ENCODE peak calls at places on chromosome 6, in seven cellular contexts. Y is cardiac muscle cell, O is BJ, H is body of pancreas, J is uterus, B is prostate gland, X is ovary. R is an unnamed sample.

GRCh38 chr6:23498013-23498412 is 628.0 kb upstream of the NRSN1 start:
- DNase-seq in Y (no peak), O (no peak), H (no peak), J (no peak), B (no peak), X (no peak), R (peak; percentile 3)

GRCh38 chr6:3208096-3208774 is 19.2 kb downstream of the TUBB2B start:
- DNase-seq in Y (no peak), O (peak; percentile 94), H (no peak), J (no peak), B (no peak), X (no peak), R (peak; percentile 35)

GRCh38 chr6:108293527-108294296 is 1.1 kb upstream of the AFG1L start:
- DNase-seq in Y (no peak), O (no peak), H (no peak), J (peak; percentile 15), B (no peak), X (peak; percentile 30), R (no peak)

GRCh38 chr6:134060491-134061106 is 8.2 kb upstream of the SLC2A12 start:
- DNase-seq in Y (no peak), O (no peak), H (no peak), J (no peak), B (no peak), X (no peak), R (no peak)

GRCh38 chr6:5778906-5779305 is 227.8 kb downstream of the NRN1 start:
- DNase-seq in Y (no peak), O (no peak), H (no peak), J (no peak), B (no peak), X (no peak), R (no peak)

GRCh38 chr6:82704048-82704447 is 340.4 kb downstream of the TPBG start:
- DNase-seq in Y (no peak), O (no peak), H (no peak), J (no peak), B (no peak), X (no peak), R (no peak)

GRCh38 chr6:10962673-10963072 is 75.8 kb downstream of the SYCP2L start:
- DNase-seq in Y (no peak), O (peak; percentile 72), H (no peak), J (no peak), B (no peak), X (no peak), R (peak; percentile 41)

GRCh38 chr6:169312658-169313346 is 59.2 kb upstream of the THBS2 start:
- DNase-seq in Y (no peak), O (no peak), H (no peak), J (no peak), B (no peak), X (no peak), R (no peak)

GRCh38 chr6:46648869-46649488 is 3.6 kb downstream of the CYP39A1 start:
- DNase-seq in Y (no peak), O (no peak), H (no peak), J (no peak), B (no peak), X (no peak), R (peak; percentile 17)

GRCh38 chr6:137776786-137777185 is 90.3 kb upstream of the TNFAIP3 start:
- DNase-seq in Y (no peak), O (no peak), H (no peak), J (no peak), B (peak; percentile 14), X (no peak), R (peak; percentile 35)

GRCh38 chr6:110567957-110568696 is 91.7 kb upstream of the SLC22A16 start:
- DNase-seq in Y (no peak), O (no peak), H (no peak), J (no peak), B (no peak), X (no peak), R (no peak)

GRCh38 chr6:64685401-64685800 is 1021.6 kb downstream of the EYS start:
- DNase-seq in Y (peak; percentile 9), O (no peak), H (no peak), J (no peak), B (no peak), X (no peak), R (no peak)

GRCh38 chr6:3343089-3343901 is 84.5 kb downstream of the PSMG4 start:
- DNase-seq in Y (peak; percentile 11), O (no peak), H (no peak), J (no peak), B (no peak), X (no peak), R (no peak)

GRCh38 chr6:26531897-26532296 is 6.3 kb upstream of the HMGN4 start:
- DNase-seq in Y (no peak), O (no peak), H (no peak), J (no peak), B (no peak), X (no peak), R (no peak)

GRCh38 chr6:113530769-113531168 is 326.4 kb upstream of the MARCKS start:
- DNase-seq in Y (no peak), O (no peak), H (no peak), J (no peak), B (no peak), X (no peak), R (peak; percentile 6)

GRCh38 chr6:135088818-135089809 is 34.5 kb upstream of the HBS1L start:
- DNase-seq in Y (no peak), O (peak; percentile 6), H (no peak), J (no peak), B (no peak), X (no peak), R (no peak)

GRCh38 chr6:34248198-34248726 is 544 bp downstream of the SMIM29 start:
- DNase-seq in Y (no peak), O (no peak), H (peak; percentile 65), J (peak; percentile 75), B (no peak), X (peak; percentile 66), R (peak; percentile 68)

GRCh38 chr6:79076160-79076559 is 1.9 kb downstream of the PHIP start:
- DNase-seq in Y (no peak), O (no peak), H (no peak), J (no peak), B (no peak), X (no peak), R (no peak)

GRCh38 chr6:146551545-146551944 is 7.9 kb downstream of the RAB32 start:
- DNase-seq in Y (no peak), O (no peak), H (no peak), J (no peak), B (no peak), X (no peak), R (no peak)

GRCh38 chr6:69835414-69836179 is 30.8 kb upstream of the COL19A1 start:
- DNase-seq in Y (peak; percentile 62), O (peak; percentile 12), H (peak; percentile 34), J (no peak), B (peak; percentile 16), X (no peak), R (peak; percentile 74)

GRCh38 chr6:71421611-71422010 is 133.0 kb downstream of the OGFRL1 start:
- DNase-seq in Y (no peak), O (no peak), H (no peak), J (no peak), B (no peak), X (no peak), R (no peak)
- H3K4me3 ChIP-seq in Y (no peak overlapping the region), O (no peak overlapping the region), H (no peak overlapping the region), J (no peak overlapping the region), B (no peak overlapping the region), X (no peak overlapping the region), R (peak overlapping the region; percentile 20)

GRCh38 chr6:148343383-148343782 is 745 bp downstream of the SASH1 start:
- DNase-seq in Y (no peak), O (no peak), H (no peak), J (no peak), B (no peak), X (no peak), R (no peak)
- TF ChIP-seq CTCF in Y (no peak), O (peak; percentile 20), H (no peak), J (no peak), B (no peak), X (no peak), R (no peak)

DNA sequence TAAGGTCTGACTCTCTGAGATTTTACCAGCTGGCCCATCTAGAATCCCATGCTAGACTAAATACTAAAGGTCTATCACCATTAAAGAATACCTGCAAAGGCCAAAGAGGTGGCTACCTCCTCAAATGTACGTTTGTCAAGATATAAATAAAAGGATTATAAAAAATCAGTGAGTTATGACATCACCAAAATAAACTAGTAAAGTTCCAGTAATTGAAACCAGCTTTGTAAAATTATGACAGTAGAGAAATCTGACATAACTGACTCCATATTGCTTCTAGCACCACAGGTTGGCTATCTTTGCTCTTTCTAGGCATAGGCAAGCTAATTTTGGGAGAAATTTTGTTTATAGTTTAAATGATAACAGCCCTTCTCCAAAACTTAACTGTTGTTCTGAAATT is 536.3 kb downstream of the TFAP2A start:
- DNase-seq in Y (no peak), O (no peak), H (no peak), J (no peak), B (no peak), X (no peak), R (no peak)
- H3K4me3 ChIP-seq in Y (no peak overlapping the region), O (no peak overlapping the region), H (no peak overlapping the region), J (no peak overlapping the region), B (no peak overlapping the region), X (no peak overlapping the region), R (no peak overlapping the region)

DNA sequence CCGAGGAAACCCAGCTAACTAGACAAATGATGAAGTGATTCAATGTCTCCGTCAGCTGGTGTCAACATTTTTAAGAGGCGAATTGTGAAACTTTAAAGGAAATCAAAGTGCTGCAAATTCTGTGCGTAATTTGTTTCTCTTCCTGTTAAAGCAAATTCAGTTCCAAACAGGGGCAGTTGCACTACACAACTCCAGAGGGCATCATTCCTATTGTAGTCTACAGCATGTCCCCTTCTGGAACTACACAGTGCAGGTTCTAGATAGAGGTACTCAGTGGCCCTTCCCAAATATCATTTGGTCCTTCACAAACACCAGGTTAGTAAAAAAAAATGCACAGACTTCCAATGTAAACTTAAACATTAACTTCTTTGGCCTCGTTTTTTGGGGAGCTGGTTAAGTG is 38.3 kb upstream of the SMLR1 start:
- DNase-seq in Y (no peak), O (no peak), H (no peak), J (no peak), B (no peak), X (no peak), R (no peak)
- TF ChIP-seq CTCF in Y (no peak), O (no peak), H (no peak), J (no peak), B (no peak), X (no peak), R (no peak)

GRCh38 chr6:71419217-71419953 is 130.8 kb downstream of the OGFRL1 start:
- DNase-seq in Y (peak; percentile 34), O (no peak), H (peak; percentile 11), J (peak; percentile 15), B (no peak), X (no peak), R (peak; percentile 20)
- H3K4me3 ChIP-seq in Y (peak overlapping the region; percentile 80), O (peak overlapping the region; percentile 80), H (peak overlapping the region; percentile 41), J (peak overlapping the region; percentile 87), B (peak overlapping the region; percentile 82), X (peak overlapping the region; percentile 56), R (peak overlapping the region; percentile 76)

GRCh38 chr6:84560431-84561375 is 203.7 kb downstream of the TBX18 start:
- DNase-seq in Y (peak; percentile 41), O (no peak), H (no peak), J (no peak), B (no peak), X (no peak), R (no peak)
- TF ChIP-seq CTCF in Y (no peak), O (no peak), H (no peak), J (no peak), B (no peak), X (no peak), R (no peak)